ENCODE peak calls at places on chromosomes 3 and 15, in ten cellular contexts. P is adrenal gland, S is PC-3, I is neural progenitor cell, O is RWPE2, D is body of pancreas, F is OCI-LY7, V is GM23338, G is endodermal cell, E is psoas muscle. M is an unnamed sample.

GRCh38 chr3:69770219-69770618 is 31.0 kb downstream of the MITF start:
- DNase-seq in P (no peak), S (peak), I (no peak), O (no peak), D (no peak), F (no peak), V (peak), G (no peak), E (no peak), M (no peak)

GRCh38 chr3:80785475-80785874 is 976.0 kb downstream of the GBE1 start:
- DNase-seq in P (no peak), S (peak), I (peak), O (no peak), D (no peak), F (no peak), V (peak), G (no peak), E (no peak), M (no peak)

GRCh38 chr3:165206454-165207266 is 10.5 kb upstream of the SLITRK3 start:
- DNase-seq in P (peak), S (peak), I (peak), O (no peak), D (peak), F (peak), V (peak), G (peak), E (peak), M (peak)

GRCh38 chr3:147157629-147158028 is 248.7 kb downstream of the ZIC4 start:
- DNase-seq in P (no peak), S (no peak), I (no peak), O (no peak), D (no peak), F (no peak), V (no peak), G (no peak), E (no peak), M (no peak)

GRCh38 chr15:99449514-99449913 is 116.3 kb upstream of the MEF2A start:
- DNase-seq in P (no peak), S (no peak), I (no peak), O (no peak), D (no peak), F (no peak), V (no peak), G (no peak), E (no peak), M (no peak)

GRCh38 chr3:120350431-120350941 is 1.3 kb upstream of the LRRC58 start:
- DNase-seq in P (peak), S (peak), I (no peak), O (no peak), D (peak), F (peak), V (peak), G (no peak), E (no peak), M (peak)

GRCh38 chr3:132573657-132574260 is 23.3 kb upstream of the ACKR4 start:
- DNase-seq in P (no peak), S (no peak), I (no peak), O (no peak), D (no peak), F (no peak), V (no peak), G (no peak), E (no peak), M (no peak)

GRCh38 chr3:152243301-152243711 is 25.4 kb upstream of the MBNL1 start:
- DNase-seq in P (no peak), S (no peak), I (no peak), O (no peak), D (no peak), F (peak), V (no peak), G (no peak), E (no peak), M (no peak)

DNA sequence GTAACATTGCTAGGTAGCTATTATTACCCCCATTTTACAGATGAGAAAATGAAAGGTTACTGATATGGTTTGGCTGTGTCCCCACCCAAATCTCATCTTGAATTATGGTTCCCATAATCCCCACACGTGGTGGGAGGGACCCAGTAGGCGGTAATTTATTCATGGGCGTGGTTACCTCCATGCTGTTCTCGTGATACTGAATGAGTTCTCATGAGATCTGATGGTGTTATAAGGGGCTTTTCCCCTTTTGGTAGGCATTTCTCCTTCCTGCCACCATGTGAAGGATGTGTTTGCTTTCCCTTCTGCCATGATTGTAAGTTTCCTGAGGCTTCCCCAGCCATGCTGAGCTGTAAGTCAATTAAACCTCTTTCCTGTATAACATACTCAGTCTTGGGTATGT is 252.1 kb downstream of the OPA1 start:
- DNase-seq in P (no peak), S (no peak), I (no peak), O (no peak), D (no peak), F (no peak), V (no peak), G (peak), E (no peak), M (no peak)
- H3K27ac ChIP-seq in P (no peak), S (no peak), I (no peak), O (no peak), D (peak), F (no peak), V (no peak), G (no peak), E (no peak), M (no peak)

DNA sequence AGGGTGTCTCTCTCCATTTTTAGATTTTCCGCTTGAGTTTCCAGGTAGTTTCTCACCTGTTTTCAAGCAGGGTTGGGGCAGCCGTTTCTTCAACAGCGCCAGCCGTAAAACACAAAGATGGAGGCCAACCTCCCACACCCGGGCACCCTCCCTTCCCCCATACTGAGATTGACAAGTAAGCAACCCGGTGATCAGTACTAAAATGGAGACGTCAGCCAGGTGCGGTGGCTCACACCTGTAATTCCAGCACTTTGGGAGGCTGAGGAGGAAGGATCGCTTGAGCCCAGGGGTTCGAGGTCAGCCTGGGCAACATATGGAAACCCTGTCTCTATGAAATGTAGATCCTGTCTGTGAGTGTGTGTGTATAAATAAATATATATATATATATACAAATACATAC is 903 bp upstream of the ZSCAN2 start:
- DNase-seq in P (no peak), S (no peak), I (no peak), O (peak), D (no peak), F (no peak), V (peak), G (peak), E (no peak), M (no peak)
- H3K4me3 ChIP-seq in P (no peak), S (peak), I (no peak), O (peak), D (no peak), F (peak), V (no peak), G (no peak), E (peak), M (peak)

GRCh38 chr15:90886291-90886614 is 1.9 kb downstream of the FES start:
- DNase-seq in P (no peak), S (no peak), I (no peak), O (no peak), D (no peak), F (no peak), V (no peak), G (no peak), E (no peak), M (no peak)
- TF ChIP-seq CTCF in P (no peak), S (no peak), I (no peak), O (peak), D (no peak), F (peak), V (no peak), G (peak), E (no peak), M (no peak)

GRCh38 chr15:74408385-74408784 is 25.4 kb downstream of the SEMA7A start:
- DNase-seq in P (no peak), S (no peak), I (no peak), O (no peak), D (no peak), F (no peak), V (no peak), G (no peak), E (no peak), M (no peak)
- H3K27ac ChIP-seq in P (no peak), S (peak), I (no peak), O (peak), D (no peak), F (no peak), V (no peak), G (no peak), E (no peak), M (peak)

GRCh38 chr3:170360476-170360875 is 3.0 kb downstream of the SKIL start:
- DNase-seq in P (no peak), S (no peak), I (no peak), O (no peak), D (no peak), F (no peak), V (no peak), G (no peak), E (no peak), M (no peak)
- H3K4me3 ChIP-seq in P (no peak), S (no peak), I (no peak), O (no peak), D (no peak), F (peak), V (peak), G (peak), E (peak), M (peak)

GRCh38 chr3:149455989-149456388 is 18.5 kb upstream of the TM4SF4 start:
- DNase-seq in P (no peak), S (no peak), I (no peak), O (no peak), D (no peak), F (no peak), V (no peak), G (no peak), E (no peak), M (no peak)
- TF ChIP-seq CTCF in P (no peak), S (no peak), I (no peak), O (no peak), D (no peak), F (no peak), V (no peak), G (no peak), E (no peak), M (no peak)

GRCh38 chr3:136075218-136075808 is 109.8 kb downstream of the PPP2R3A start:
- DNase-seq in P (peak), S (peak), I (peak), O (no peak), D (peak), F (peak), V (peak), G (peak), E (peak), M (peak)
- H3K27ac ChIP-seq in P (no peak), S (no peak), I (no peak), O (no peak), D (no peak), F (no peak), V (no peak), G (no peak), E (peak), M (no peak)

GRCh38 chr3:149815318-149815717 is 2.3 kb downstream of the RNF13 start:
- DNase-seq in P (no peak), S (peak), I (no peak), O (no peak), D (no peak), F (peak), V (no peak), G (no peak), E (no peak), M (no peak)
- H3K4me3 ChIP-seq in P (no peak), S (peak), I (no peak), O (no peak), D (no peak), F (peak), V (peak), G (no peak), E (peak), M (no peak)